ENCODE peak calls at places on chromosome 19, in four cellular contexts. A is pancreas, D is heart right ventricle, S is PC-3. O is an unnamed sample.

GRCh38 chr19:30593975-30594925 is 222.1 kb downstream of the ZNF536 start:
- ATAC-seq in S (no peak), D (no peak), A (no peak), O (no peak)

GRCh38 chr19:19520989-19521388 is 5.0 kb downstream of the NDUFA13 start:
- ATAC-seq in D (no peak), A (no peak), S (no peak), O (no peak)

GRCh38 chr19:2324220-2324948 is 4.0 kb downstream of the LSM7 start:
- ATAC-seq in A (no peak), S (no peak), D (no peak), O (no peak)

GRCh38 chr19:7533281-7533819 is 2.2 kb upstream of the PNPLA6 start:
- ATAC-seq in D (peak; percentile 22), A (peak; percentile 9), S (no peak), O (peak; percentile 21)

GRCh38 chr19:48318286-48318987 is 6.9 kb upstream of the EMP3 start:
- ATAC-seq in D (no peak), A (no peak), S (no peak), O (no peak)

GRCh38 chr19:50465986-50466771 is 10.1 kb upstream of the EMC10 start:
- ATAC-seq in D (no peak), S (peak; percentile 50), A (peak; percentile 26), O (no peak)

GRCh38 chr19:29953352-29954247 is 11.6 kb downstream of the URI1 start:
- ATAC-seq in S (no peak), A (no peak), D (no peak), O (no peak)

GRCh38 chr19:52786078-52786463 is 520 bp downstream of the ZNF600 start:
- ATAC-seq in D (peak; percentile 46), S (peak; percentile 39), A (peak; percentile 50), O (peak; percentile 11)

GRCh38 chr19:29724102-29724641 is 9.1 kb upstream of the C19orf12 start:
- ATAC-seq in A (peak; percentile 43), S (peak; percentile 29), D (peak; percentile 55), O (no peak)

GRCh38 chr19:1826557-1827521 is 14.8 kb upstream of the ATP8B3 start:
- ATAC-seq in D (no peak), S (peak; percentile 22), A (peak; percentile 34), O (no peak)

GRCh38 chr19:3591876-3592613 is 6.8 kb downstream of the GIPC3 start:
- ATAC-seq in S (no peak), D (peak; percentile 49), A (peak; percentile 62), O (no peak)

GRCh38 chr19:49749055-49749716 is 13.9 kb downstream of the TSKS start:
- ATAC-seq in D (peak; percentile 30), A (no peak), S (peak; percentile 56), O (no peak)

GRCh38 chr19:39156230-39156890 is 30.8 kb downstream of the PAK4 start:
- ATAC-seq in D (peak; percentile 17), S (peak; percentile 32), A (peak; percentile 60), O (peak; percentile 36)

GRCh38 chr19:39603825-39604224 is 1.5 kb downstream of the LGALS13 start:
- ATAC-seq in A (no peak), D (no peak), S (no peak), O (no peak)

GRCh38 chr19:7819337-7819736 is 10.7 kb upstream of the EVI5L start:
- ATAC-seq in A (no peak), S (no peak), D (no peak), O (no peak)

GRCh38 chr19:35306473-35307246 is 14.7 kb downstream of the MAG start:
- ATAC-seq in A (no peak), D (no peak), S (peak; percentile 31), O (no peak)

GRCh38 chr19:34713262-34713637 is 20.8 kb upstream of the ZNF181 start:
- ATAC-seq in D (no peak), A (peak; percentile 24), S (no peak), O (no peak)

GRCh38 chr19:44592451-44592890 is 20.9 kb upstream of the IGSF23 start:
- ATAC-seq in S (no peak), D (peak; percentile 80), A (peak; percentile 81), O (no peak)

GRCh38 chr19:46812898-46813569 is 24.6 kb upstream of the SLC1A5 start:
- ATAC-seq in D (peak; percentile 73), A (no peak), S (no peak), O (no peak)

GRCh38 chr19:41913476-41914190 is 14.6 kb downstream of the ERFL start:
- ATAC-seq in D (no peak), S (no peak), A (no peak), O (no peak)

GRCh38 chr19:31099470-31100190 is 249.6 kb downstream of the TSHZ3 start:
- ATAC-seq in S (no peak), A (no peak), D (no peak), O (no peak)

GRCh38 chr19:39819786-39820185 is 14.2 kb downstream of the DYRK1B start:
- ATAC-seq in A (no peak), S (no peak), D (no peak), O (no peak)

GRCh38 chr19:13016245-13016627 is 21.0 kb downstream of the NFIX start:
- ATAC-seq in S (no peak), A (no peak), D (no peak), O (no peak)

GRCh38 chr19:13015361-13016231 is 20.3 kb downstream of the NFIX start:
- ATAC-seq in D (no peak), S (peak; percentile 23), A (no peak), O (no peak)

GRCh38 chr19:13017306-13018036 is 22.2 kb downstream of the NFIX start:
- ATAC-seq in A (no peak), D (no peak), S (peak; percentile 7), O (no peak)

GRCh38 chr19:13018037-13018914 is 23.0 kb downstream of the NFIX start:
- ATAC-seq in D (peak; percentile 7), S (peak; percentile 2), A (no peak), O (no peak)

DNA sequence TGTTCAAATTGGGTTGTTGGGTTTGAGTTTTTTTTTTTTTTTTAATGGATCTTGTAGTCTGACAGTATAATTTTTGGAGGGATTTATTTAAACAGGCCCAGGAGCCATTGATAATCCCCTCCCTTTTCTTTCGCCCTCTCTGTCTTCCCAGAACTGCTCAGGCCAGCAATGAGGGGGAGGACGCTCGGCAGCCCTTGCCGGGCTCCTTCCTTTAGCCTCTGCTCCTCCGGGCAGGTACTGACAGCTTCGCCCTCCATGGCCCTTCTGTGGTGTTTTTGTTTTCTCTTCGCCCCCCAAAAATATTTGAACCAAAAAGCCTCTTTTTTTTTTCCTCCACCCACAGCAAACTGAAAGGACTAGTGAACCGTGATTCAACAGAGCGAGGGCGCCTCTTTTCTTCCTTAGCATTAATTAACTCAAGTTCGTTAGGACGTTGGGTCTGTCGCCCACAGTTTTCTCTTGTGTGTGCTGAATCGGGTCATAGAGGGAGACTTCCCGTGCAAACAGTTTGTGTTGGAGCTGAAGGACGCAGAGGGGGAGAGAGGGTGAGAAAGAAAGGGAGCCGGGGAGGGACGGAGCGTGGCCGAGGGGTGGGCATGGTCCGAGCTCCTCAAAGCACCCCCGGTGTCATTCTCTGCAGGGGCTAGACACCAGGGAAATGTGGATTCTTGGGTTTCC is 21.5 kb downstream of the NFIX start:
- ATAC-seq in D (no peak), A (no peak), S (no peak), O (no peak)
- H3K4me3 ChIP-seq in D (no peak overlapping the region), A (no peak overlapping the region), S (peak overlapping the region; percentile 56), O (peak overlapping the region; percentile 2)

GRCh38 chr19:16598848-16599247 is 26.6 kb upstream of the SLC35E1 start:
- ATAC-seq in D (peak; percentile 46), S (no peak), A (no peak), O (no peak)
- H3K4me1 ChIP-seq in D (peaks cover 84% of the 10 kb centered on the region), S (no peaks in the 10 kb centered on the region), A (no peaks in the 10 kb centered on the region), O (peaks cover 75% of the 10 kb centered on the region)

GRCh38 chr19:56504581-56504980 is 3.1 kb upstream of the ZNF471 start:
- ATAC-seq in D (no peak), A (no peak), S (no peak), O (no peak)

GRCh38 chr19:56507446-56508281 is at the start of gene ZNF471:
- ATAC-seq in D (peak; percentile 100), S (peak; percentile 99), A (peak; percentile 99), O (peak; percentile 100)

DNA sequence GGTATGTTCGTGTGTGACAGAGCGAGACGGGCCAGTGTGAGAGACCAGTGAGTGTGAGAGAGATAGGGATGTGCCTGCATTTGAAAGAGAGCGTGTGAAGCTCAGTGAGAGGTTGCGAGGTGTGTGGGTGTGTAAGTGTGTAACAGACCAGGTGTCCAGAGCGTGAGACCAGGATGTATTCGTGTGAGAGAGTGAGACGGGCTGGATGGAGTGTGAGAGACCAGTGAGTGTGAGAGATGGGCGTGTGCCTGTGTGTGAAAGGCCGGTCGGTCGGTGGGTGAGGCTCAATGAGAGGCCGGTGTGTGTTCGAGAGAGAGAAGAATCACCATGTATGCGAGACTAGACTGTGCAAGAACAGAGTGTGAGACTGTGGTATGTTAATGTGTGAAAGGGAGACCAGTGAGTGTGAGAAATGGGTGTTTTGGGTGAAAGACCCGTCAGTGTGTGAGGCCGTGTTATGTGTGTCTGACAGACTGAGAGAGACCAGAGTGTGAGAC is 675 bp downstream of the ZNF471 start:
- ATAC-seq in A (no peak), S (peak; percentile 45), D (peak; percentile 5), O (no peak)
- H3K4me3 ChIP-seq in A (peak overlapping the region; percentile 72), S (peak overlapping the region; percentile 60), D (peak overlapping the region; percentile 60), O (peak overlapping the region; percentile 50)

DNA sequence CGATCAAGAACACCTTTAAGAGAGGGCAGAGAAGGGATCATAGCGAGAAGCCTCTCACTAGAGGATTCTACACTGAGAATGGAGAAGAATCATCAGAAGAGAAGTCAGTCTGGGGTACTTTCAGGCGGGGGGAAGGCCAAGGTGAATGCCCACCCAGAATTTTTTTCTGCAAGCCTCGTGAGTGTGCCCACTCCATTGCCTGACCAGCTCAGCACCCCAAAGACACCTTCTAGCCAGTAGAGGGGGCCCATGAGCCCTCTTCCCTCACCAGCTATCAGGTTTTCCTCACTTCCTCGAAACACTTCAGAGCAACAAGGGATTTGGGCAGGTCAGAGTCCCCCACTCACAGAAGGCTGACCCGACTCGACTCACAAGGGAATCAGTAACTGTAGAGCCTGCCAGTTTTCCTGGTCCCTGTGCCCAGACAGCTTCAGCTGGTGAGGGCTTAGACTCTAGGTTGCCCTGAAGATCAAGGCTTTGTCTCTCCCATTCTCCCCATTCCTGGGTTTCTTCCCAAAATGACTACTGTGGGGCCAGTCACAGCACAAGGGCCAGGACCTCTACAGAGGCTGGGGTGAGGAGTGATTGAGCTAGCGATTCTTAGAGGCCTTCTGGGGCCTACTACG is 18.4 kb downstream of the NLRP13 start:
- ATAC-seq in S (peak; percentile 15), A (no peak), D (no peak), O (no peak)
- H3K4me1 ChIP-seq in S (no peaks in the 10 kb centered on the region), A (no peaks in the 10 kb centered on the region), D (no peaks in the 10 kb centered on the region), O (no peaks in the 10 kb centered on the region)

GRCh38 chr19:17861542-17862402 is 2.1 kb downstream of the RPL18A start:
- ATAC-seq in S (no peak), D (no peak), A (no peak), O (no peak)
- H3K4me3 ChIP-seq in S (peak overlapping the region; percentile 87), D (no peak overlapping the region), A (peak overlapping the region; percentile 98), O (peak overlapping the region; percentile 98)